ENCODE peak calls at places on chromosomes 16 and 17, in ten cellular contexts. H, O, E, Z, X, N, R, G, I and M are unnamed samples.

GRCh38 chr17:16199093-16199492 is 16.2 kb downstream of the NCOR1 start:
- DNase-seq in H (no peak), O (no peak), E (no peak), Z (no peak), X (no peak), N (no peak), R (peak; percentile 25), G (no peak), I (no peak), M (peak; percentile 24)

GRCh38 chr17:6097005-6097279 is 26.8 kb downstream of the WSCD1 start:
- DNase-seq in H (no peak), O (no peak), E (no peak), Z (no peak), X (no peak), N (no peak), R (no peak), G (no peak), I (no peak), M (no peak)

GRCh38 chr16:58378401-58378800 is 13.9 kb upstream of the GINS3 start:
- DNase-seq in H (no peak), O (no peak), E (no peak), Z (no peak), X (peak; percentile 22), N (no peak), R (no peak), G (no peak), I (no peak), M (no peak)

GRCh38 chr16:58426960-58427359 is 34.7 kb downstream of the GINS3 start:
- DNase-seq in H (peak; percentile 77), O (no peak), E (no peak), Z (no peak), X (no peak), N (no peak), R (no peak), G (no peak), I (no peak), M (no peak)

GRCh38 chr16:15653227-15653626 is 3.2 kb downstream of the NDE1 start:
- DNase-seq in H (peak; percentile 24), O (peak; percentile 90), E (no peak), Z (no peak), X (peak; percentile 93), N (peak; percentile 74), R (peak; percentile 76), G (no peak), I (no peak), M (peak; percentile 91)

GRCh38 chr16:50473375-50473945 is 74.7 kb upstream of the NKD1 start:
- DNase-seq in H (no peak), O (no peak), E (no peak), Z (no peak), X (peak; percentile 24), N (no peak), R (peak; percentile 27), G (no peak), I (no peak), M (no peak)

GRCh38 chr17:82030470-82031302 is 792 bp upstream of the RAC3 start:
- DNase-seq in H (peak; percentile 81), O (peak; percentile 51), E (peak; percentile 81), Z (no peak), X (peak; percentile 93), N (peak; percentile 84), R (peak; percentile 89), G (peak; percentile 91), I (peak; percentile 78), M (peak; percentile 86)

GRCh38 chr17:41734139-41734948 is at the start of gene HAP1:
- DNase-seq in H (no peak), O (no peak), E (no peak), Z (no peak), X (peak; percentile 40), N (no peak), R (peak; percentile 21), G (peak; percentile 9), I (peak; percentile 39), M (peak; percentile 41)

GRCh38 chr16:27258241-27258734 is 10.3 kb downstream of the NSMCE1 start:
- DNase-seq in H (no peak), O (no peak), E (no peak), Z (no peak), X (peak; percentile 37), N (no peak), R (peak; percentile 50), G (no peak), I (no peak), M (peak; percentile 84)

GRCh38 chr16:10136916-10137315 is 45.3 kb downstream of the GRIN2A start:
- DNase-seq in H (no peak), O (no peak), E (no peak), Z (no peak), X (no peak), N (no peak), R (no peak), G (no peak), I (no peak), M (no peak)

DNA sequence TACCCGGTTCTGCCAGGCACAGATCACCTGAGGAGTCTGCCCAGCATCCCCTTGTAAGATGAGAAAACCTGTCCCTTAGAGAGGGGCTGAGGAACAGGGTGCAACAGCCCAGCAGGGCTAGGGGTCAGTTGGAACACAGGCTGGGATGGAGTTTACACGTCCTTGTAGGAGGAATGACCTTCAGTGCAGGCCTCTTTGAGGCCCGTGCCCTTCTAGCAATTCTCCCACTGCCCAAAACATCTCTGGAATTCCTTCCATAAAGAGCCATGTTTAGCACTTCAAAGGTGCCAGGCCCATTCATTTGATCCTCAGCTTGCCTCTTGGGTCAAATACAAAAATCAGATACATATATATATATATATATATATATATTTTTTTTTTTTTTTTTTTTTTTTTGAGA is 4.5 kb downstream of the CTNS start:
- DNase-seq in H (no peak), O (no peak), E (no peak), Z (no peak), X (no peak), N (no peak), R (no peak), G (no peak), I (no peak), M (no peak)
- H3K4me3 ChIP-seq in H (no peak overlapping the region), O (no peak overlapping the region), E (no peak overlapping the region), Z (no peak overlapping the region), X (no peak overlapping the region), N (no peak overlapping the region), R (no peak overlapping the region), G (no peak overlapping the region), I (no peak overlapping the region), M (no peak overlapping the region)

GRCh38 chr17:27429666-27430382 is 26.4 kb upstream of the KSR1 start:
- DNase-seq in H (no peak), O (no peak), E (no peak), Z (no peak), X (no peak), N (no peak), R (no peak), G (no peak), I (no peak), M (no peak)
- H3K4me3 ChIP-seq in H (no peak overlapping the region), O (no peak overlapping the region), E (no peak overlapping the region), Z (no peak overlapping the region), X (no peak overlapping the region), N (no peak overlapping the region), R (no peak overlapping the region), G (no peak overlapping the region), I (no peak overlapping the region), M (no peak overlapping the region)

GRCh38 chr17:59380474-59380873 is 49.0 kb downstream of the YPEL2 start:
- DNase-seq in H (no peak), O (no peak), E (no peak), Z (no peak), X (no peak), N (no peak), R (no peak), G (no peak), I (no peak), M (no peak)
- H3K4me3 ChIP-seq in H (no peak overlapping the region), O (no peak overlapping the region), E (no peak overlapping the region), Z (no peak overlapping the region), X (no peak overlapping the region), N (no peak overlapping the region), R (no peak overlapping the region), G (no peak overlapping the region), I (no peak overlapping the region), M (no peak overlapping the region)

GRCh38 chr16:14307059-14307531 is 236.0 kb downstream of the MRTFB start:
- DNase-seq in H (no peak), O (no peak), E (no peak), Z (no peak), X (peak; percentile 34), N (no peak), R (no peak), G (no peak), I (no peak), M (no peak)

GRCh38 chr16:14309001-14309886 is 238.1 kb downstream of the MRTFB start:
- DNase-seq in H (no peak), O (no peak), E (peak; percentile 60), Z (no peak), X (peak; percentile 57), N (no peak), R (no peak), G (no peak), I (no peak), M (peak; percentile 23)

GRCh38 chr16:14307623-14308356 is 236.7 kb downstream of the MRTFB start:
- DNase-seq in H (peak; percentile 45), O (no peak), E (no peak), Z (no peak), X (peak; percentile 86), N (no peak), R (no peak), G (no peak), I (no peak), M (peak; percentile 13)

GRCh38 chr16:14309906-14310305 is 238.8 kb downstream of the MRTFB start:
- DNase-seq in H (no peak), O (no peak), E (no peak), Z (no peak), X (peak; percentile 95), N (peak; percentile 44), R (peak; percentile 31), G (no peak), I (no peak), M (peak; percentile 50)

GRCh38 chr16:14308357-14308723 is 237.2 kb downstream of the MRTFB start:
- DNase-seq in H (no peak), O (no peak), E (no peak), Z (no peak), X (peak; percentile 23), N (no peak), R (no peak), G (no peak), I (no peak), M (no peak)
- H3K4me3 ChIP-seq in H (peak overlapping the region; percentile 27), O (no peak overlapping the region), E (peak overlapping the region; percentile 46), Z (peak overlapping the region; percentile 48), X (peak overlapping the region; percentile 46), N (no peak overlapping the region), R (no peak overlapping the region), G (no peak overlapping the region), I (no peak overlapping the region), M (no peak overlapping the region)